ENCODE peak calls at places on chromosomes 1 and 21, in eight cellular contexts. L is suprapubic skin; N is stimulated activated CD4-positive, alpha-beta T cell treated with anti-CD3 and anti-CD28 coated beads, TNF-alpha, amount 100 ng/mL, for 4 hours; S is HEK293T; G is LHCN-M2; U is ELR; O is ELF-1; Q is GM19239. M is an unnamed sample.

GRCh38 chr1:207811920-207812720 is 60.3 kb downstream of the CD46 start:
- DNase-seq in S (peak), Q (no peak), G (peak), U (peak), O (peak), N (no peak), L (no peak), M (no peak)

GRCh38 chr1:8661185-8662110 is 156.0 kb downstream of the RERE start:
- DNase-seq in U (peak), N (peak), Q (no peak), S (no peak), L (no peak), O (no peak), G (peak), M (peak)

GRCh38 chr1:101394041-101394440 is 157.2 kb downstream of the S1PR1 start:
- DNase-seq in G (peak), S (no peak), N (no peak), O (no peak), L (no peak), U (peak), Q (no peak), M (peak)

GRCh38 chr1:211517006-211517405 is 25.0 kb upstream of the RD3 start:
- DNase-seq in S (no peak), N (no peak), U (no peak), G (no peak), Q (no peak), O (peak), L (no peak), M (no peak)

GRCh38 chr1:29513357-29513756 is 277.0 kb downstream of the PTPRU start:
- DNase-seq in L (peak), G (peak), U (peak), Q (peak), S (peak), O (peak), N (no peak), M (peak)

GRCh38 chr1:153646672-153647374 is 11.7 kb upstream of the SNAPIN start:
- DNase-seq in O (no peak), Q (no peak), L (no peak), U (no peak), G (no peak), N (no peak), S (no peak), M (no peak)

GRCh38 chr1:186102107-186102506 is 272.9 kb downstream of the TPR start:
- DNase-seq in O (no peak), U (no peak), N (no peak), Q (no peak), L (no peak), G (no peak), S (no peak), M (no peak)

GRCh38 chr1:39272027-39272790 is 67.7 kb downstream of the MACF1 start:
- DNase-seq in G (peak), S (no peak), L (no peak), U (no peak), Q (peak), N (no peak), O (peak), M (peak)

GRCh38 chr1:179166663-179167417 is 62.6 kb downstream of the ABL2 start:
- DNase-seq in L (no peak), G (peak), O (no peak), S (no peak), N (no peak), U (no peak), Q (no peak), M (peak)

GRCh38 chr1:205026181-205026580 is 16.8 kb upstream of the CNTN2 start:
- DNase-seq in U (no peak), G (no peak), O (peak), N (no peak), Q (no peak), L (no peak), S (no peak), M (no peak)

GRCh38 chr1:63747445-63747844 is 26.4 kb upstream of the ROR1 start:
- DNase-seq in O (no peak), S (no peak), G (no peak), U (no peak), L (no peak), N (no peak), Q (no peak), M (no peak)

GRCh38 chr1:219965285-219965684 is 36.9 kb upstream of the SLC30A10 start:
- DNase-seq in Q (no peak), N (no peak), O (no peak), U (no peak), G (no peak), L (no peak), S (no peak), M (no peak)

GRCh38 chr1:220454155-220454777 is 73.7 kb upstream of the MARK1 start:
- DNase-seq in G (no peak), Q (no peak), U (peak), S (no peak), N (no peak), L (no peak), O (no peak), M (no peak)

GRCh38 chr1:36366091-36366661 is 19.5 kb downstream of the STK40 start:
- DNase-seq in L (no peak), G (peak), Q (no peak), N (no peak), U (peak), O (peak), S (no peak), M (no peak)

GRCh38 chr1:230139741-230140140 is 72.7 kb downstream of the GALNT2 start:
- DNase-seq in G (no peak), S (no peak), L (no peak), N (no peak), U (peak), Q (no peak), O (peak), M (no peak)

GRCh38 chr1:62177621-62178020 is 17.0 kb upstream of the L1TD1 start:
- DNase-seq in G (no peak), L (no peak), O (no peak), S (no peak), U (no peak), N (no peak), Q (no peak), M (no peak)

GRCh38 chr1:198030682-198031081 is 113.5 kb downstream of the LHX9 start:
- DNase-seq in O (no peak), G (no peak), U (no peak), S (no peak), N (no peak), Q (no peak), L (no peak), M (peak)

GRCh38 chr1:103948526-103948925 is 198.8 kb downstream of the AMY1C start:
- DNase-seq in U (peak), G (no peak), S (no peak), Q (no peak), N (no peak), O (no peak), L (no peak), M (no peak)

GRCh38 chr21:38306833-38307232 is 50.0 kb downstream of the KCNJ15 start:
- DNase-seq in N (no peak), G (peak), O (no peak), Q (no peak), S (no peak), U (peak), L (no peak), M (peak)

GRCh38 chr1:9350011-9350907 is 57.6 kb downstream of the SPSB1 start:
- DNase-seq in Q (no peak), U (peak), N (no peak), G (peak), O (peak), S (no peak), L (no peak), M (peak)

GRCh38 chr21:44596068-44596725 is 3.9 kb upstream of the KRTAP10-6 start:
- DNase-seq in O (no peak), S (no peak), U (no peak), Q (no peak), N (no peak), G (no peak), L (peak), M (no peak)

GRCh38 chr1:218538341-218538740 is 193.2 kb downstream of the TGFB2 start:
- DNase-seq in Q (no peak), O (no peak), U (no peak), L (no peak), S (no peak), N (no peak), G (no peak), M (no peak)

GRCh38 chr1:108000620-108001105 is 35.7 kb upstream of the VAV3 start:
- DNase-seq in Q (no peak), U (peak), N (no peak), G (peak), O (no peak), S (no peak), L (no peak), M (peak)

GRCh38 chr21:44625756-44626155 is 1.1 kb upstream of the KRTAP10-9 start:
- DNase-seq in S (no peak), U (no peak), Q (no peak), O (no peak), G (no peak), N (no peak), L (no peak), M (no peak)

GRCh38 chr1:162168935-162169545 is 99.5 kb downstream of the NOS1AP start:
- DNase-seq in N (no peak), L (no peak), G (no peak), O (no peak), Q (no peak), U (no peak), S (no peak), M (no peak)

GRCh38 chr21:33783173-33783572 is 132.4 kb downstream of the ATP5PO start:
- DNase-seq in L (no peak), U (no peak), N (no peak), Q (no peak), G (no peak), S (no peak), O (no peak), M (no peak)

GRCh38 chr1:154992721-154993571 is 440 bp upstream of the LENEP start:
- DNase-seq in O (peak), Q (no peak), L (peak), S (no peak), U (peak), N (no peak), G (peak), M (no peak)

GRCh38 chr1:176211395-176212165 is 4.5 kb upstream of the COP1 start:
- DNase-seq in Q (no peak), G (no peak), O (no peak), L (no peak), S (no peak), N (no peak), U (no peak), M (no peak)

GRCh38 chr1:233427907-233428306 is 100.4 kb downstream of the MAP3K21 start:
- DNase-seq in Q (no peak), O (no peak), N (no peak), S (no peak), L (no peak), G (no peak), U (no peak), M (no peak)

GRCh38 chr1:94235189-94236020 is 2.0 kb downstream of the ARHGAP29 start:
- DNase-seq in G (peak), Q (no peak), N (no peak), O (no peak), L (no peak), U (peak), S (no peak), M (no peak)

GRCh38 chr1:247301176-247301540 is 30.5 kb downstream of the ZNF496 start:
- DNase-seq in N (no peak), U (no peak), Q (no peak), S (no peak), G (no peak), L (no peak), O (no peak), M (no peak)

GRCh38 chr1:2800664-2801045 is 838 bp downstream of the TTC34 start:
- DNase-seq in U (no peak), N (no peak), O (no peak), L (peak), S (no peak), G (no peak), Q (no peak), M (no peak)

GRCh38 chr1:23593556-23594148 is 34.4 kb upstream of the ID3 start:
- DNase-seq in G (no peak), L (no peak), S (no peak), O (peak), Q (no peak), N (no peak), U (peak), M (peak)

GRCh38 chr1:200346744-200347143 is 63.1 kb downstream of the ZNF281 start:
- DNase-seq in S (no peak), O (no peak), U (peak), G (peak), Q (no peak), L (no peak), N (no peak), M (no peak)

GRCh38 chr1:196306421-196306820 is 301.8 kb downstream of the KCNT2 start:
- DNase-seq in S (no peak), L (no peak), G (no peak), U (no peak), Q (no peak), O (peak), N (no peak), M (no peak)

GRCh38 chr1:217274927-217275616 is 355.8 kb downstream of the GPATCH2 start:
- DNase-seq in N (no peak), L (no peak), Q (no peak), G (peak), O (no peak), U (peak), S (no peak), M (peak)

M was measured in RPMI7951.